ENCODE peak calls at places on chromosome 9, in four cellular contexts. T is ELF-1, S is psoas muscle, D is erythroblast. M is an unnamed sample.

GRCh38 chr9:36659500-36659899 is 86.8 kb downstream of the MELK start:
- DNase-seq in T (no peak), D (no peak), S (no peak), M (no peak)

GRCh38 chr9:6680797-6681146 is 35.2 kb upstream of the GLDC start:
- DNase-seq in S (peak), D (peak), T (no peak), M (peak)

GRCh38 chr9:20009606-20010005 is 220.8 kb upstream of the SLC24A2 start:
- DNase-seq in D (no peak), T (no peak), S (no peak), M (no peak)

GRCh38 chr9:114417511-114417910 is 29.7 kb upstream of the AKNA start:
- DNase-seq in S (no peak), D (no peak), T (no peak), M (no peak)

GRCh38 chr9:90444609-90445008 is 198.0 kb downstream of the DIRAS2 start:
- DNase-seq in S (no peak), T (no peak), D (no peak), M (no peak)

GRCh38 chr9:111961011-111961410 is 64.4 kb downstream of the UGCG start:
- DNase-seq in S (no peak), D (no peak), T (no peak), M (no peak)

GRCh38 chr9:70590264-70590646 is 175.8 kb upstream of the KLF9 start:
- DNase-seq in T (no peak), D (no peak), S (no peak), M (no peak)

GRCh38 chr9:137256839-137257238 is 1.7 kb downstream of the NELFB start:
- DNase-seq in T (no peak), S (no peak), D (peak), M (no peak)

GRCh38 chr9:130887494-130888144 is 9.0 kb downstream of the QRFP start:
- DNase-seq in S (no peak), T (no peak), D (no peak), M (no peak)

GRCh38 chr9:111872886-111873285 is 23.7 kb upstream of the UGCG start:
- DNase-seq in T (no peak), D (peak), S (no peak), M (no peak)

GRCh38 chr9:27460225-27461023 is 63.7 kb upstream of the IFNK start:
- DNase-seq in T (no peak), D (peak), S (no peak), M (no peak)

GRCh38 chr9:90002299-90003045 is 397.7 kb downstream of the GADD45G start:
- DNase-seq in S (no peak), T (no peak), D (no peak), M (no peak)

GRCh38 chr9:115063058-115063850 is 54.7 kb downstream of the TNC start:
- DNase-seq in D (no peak), S (no peak), T (no peak), M (no peak)

M was measured in iPS-NIHi11.